ENCODE peak calls at places on chromosomes 7 and 10, in ten cellular contexts. One of them, this sample, is unnamed. For H3K4me1 and H3K36me3, the result is how much of the 10 kb centered on the place peaks cover.

GRCh38 chr10:126658928-126659327 is 11.6 kb downstream of the C10orf90 start:
- DNase-seq in esophagus muscularis mucosa: no peak
- DNase-seq in SK-N-SH: no peak
- DNase-seq in H1: no peak
- DNase-seq in stomach: no peak
- DNase-seq in upper lobe of left lung: no peak
- DNase-seq in suprapubic skin: no peak
- DNase-seq in tibial nerve: no peak
- DNase-seq in K562: no peak
- DNase-seq in transverse colon: no peak
- DNase-seq in this sample: no peak

GRCh38 chr7:157219154-157219553 is 80.4 kb downstream of the UBE3C start:
- DNase-seq in tibial nerve: no peak
- DNase-seq in K562: no peak
- DNase-seq in H1: no peak
- DNase-seq in SK-N-SH: no peak
- DNase-seq in esophagus muscularis mucosa: no peak
- DNase-seq in suprapubic skin: no peak
- DNase-seq in transverse colon: no peak
- DNase-seq in stomach: no peak
- DNase-seq in upper lobe of left lung: no peak
- DNase-seq in this sample: no peak

GRCh38 chr7:1919539-1920265 is 249.6 kb downstream of the ELFN1 start:
- DNase-seq in suprapubic skin: no peak
- DNase-seq in tibial nerve: no peak
- DNase-seq in stomach: peak
- DNase-seq in transverse colon: peak
- DNase-seq in K562: no peak
- DNase-seq in SK-N-SH: no peak
- DNase-seq in upper lobe of left lung: peak
- DNase-seq in esophagus muscularis mucosa: no peak
- DNase-seq in H1: no peak
- DNase-seq in this sample: no peak

GRCh38 chr10:73083234-73083633 is 13.4 kb downstream of the P4HA1 start:
- DNase-seq in tibial nerve: no peak
- DNase-seq in suprapubic skin: no peak
- DNase-seq in transverse colon: no peak
- DNase-seq in SK-N-SH: no peak
- DNase-seq in K562: peak
- DNase-seq in stomach: no peak
- DNase-seq in esophagus muscularis mucosa: no peak
- DNase-seq in upper lobe of left lung: no peak
- DNase-seq in H1: no peak
- DNase-seq in this sample: no peak

GRCh38 chr10:103429647-103430046 is 22.5 kb downstream of the CALHM2 start:
- DNase-seq in SK-N-SH: no peak
- DNase-seq in suprapubic skin: no peak
- DNase-seq in tibial nerve: no peak
- DNase-seq in esophagus muscularis mucosa: no peak
- DNase-seq in transverse colon: no peak
- DNase-seq in stomach: no peak
- DNase-seq in H1: no peak
- DNase-seq in upper lobe of left lung: no peak
- DNase-seq in K562: no peak
- DNase-seq in this sample: no peak

GRCh38 chr7:5419523-5420107 is 4.0 kb downstream of the TNRC18 start:
- DNase-seq in H1: peak
- DNase-seq in transverse colon: no peak
- DNase-seq in suprapubic skin: no peak
- DNase-seq in upper lobe of left lung: no peak
- DNase-seq in stomach: peak
- DNase-seq in esophagus muscularis mucosa: no peak
- DNase-seq in tibial nerve: peak
- DNase-seq in K562: no peak
- DNase-seq in SK-N-SH: no peak
- DNase-seq in this sample: peak

GRCh38 chr10:107790271-107790670 is 625.8 kb upstream of the SORCS1 start:
- DNase-seq in SK-N-SH: no peak
- DNase-seq in suprapubic skin: no peak
- DNase-seq in esophagus muscularis mucosa: no peak
- DNase-seq in K562: no peak
- DNase-seq in H1: no peak
- DNase-seq in upper lobe of left lung: no peak
- DNase-seq in stomach: no peak
- DNase-seq in transverse colon: no peak
- DNase-seq in tibial nerve: no peak
- DNase-seq in this sample: no peak

GRCh38 chr7:148914208-148914777 is 30.2 kb upstream of the EZH2 start:
- DNase-seq in transverse colon: no peak
- DNase-seq in esophagus muscularis mucosa: no peak
- DNase-seq in K562: peak
- DNase-seq in suprapubic skin: peak
- DNase-seq in upper lobe of left lung: no peak
- DNase-seq in H1: no peak
- DNase-seq in tibial nerve: no peak
- DNase-seq in stomach: no peak
- DNase-seq in SK-N-SH: no peak
- DNase-seq in this sample: no peak

GRCh38 chr10:76403876-76404275 is 972.5 kb downstream of the LRMDA start:
- DNase-seq in H1: no peak
- DNase-seq in upper lobe of left lung: peak
- DNase-seq in stomach: no peak
- DNase-seq in SK-N-SH: no peak
- DNase-seq in tibial nerve: no peak
- DNase-seq in suprapubic skin: no peak
- DNase-seq in K562: no peak
- DNase-seq in transverse colon: no peak
- DNase-seq in esophagus muscularis mucosa: no peak
- DNase-seq in this sample: no peak

GRCh38 chr7:30285067-30285530 is 702 bp downstream of the ZNRF2 start:
- DNase-seq in H1: no peak
- DNase-seq in upper lobe of left lung: peak
- DNase-seq in suprapubic skin: peak
- DNase-seq in tibial nerve: no peak
- DNase-seq in stomach: peak
- DNase-seq in SK-N-SH: peak
- DNase-seq in K562: peak
- DNase-seq in esophagus muscularis mucosa: no peak
- DNase-seq in transverse colon: peak
- DNase-seq in this sample: peak

GRCh38 chr7:5139998-5140397 is 50.0 kb upstream of the WIPI2 start:
- DNase-seq in esophagus muscularis mucosa: no peak
- DNase-seq in H1: peak
- DNase-seq in SK-N-SH: peak
- DNase-seq in stomach: peak
- DNase-seq in transverse colon: peak
- DNase-seq in K562: no peak
- DNase-seq in upper lobe of left lung: peak
- DNase-seq in tibial nerve: no peak
- DNase-seq in suprapubic skin: no peak
- DNase-seq in this sample: no peak

GRCh38 chr7:84786073-84786472 is 400.8 kb downstream of the SEMA3D start:
- DNase-seq in suprapubic skin: no peak
- DNase-seq in esophagus muscularis mucosa: no peak
- DNase-seq in SK-N-SH: no peak
- DNase-seq in tibial nerve: no peak
- DNase-seq in H1: no peak
- DNase-seq in K562: no peak
- DNase-seq in stomach: no peak
- DNase-seq in transverse colon: no peak
- DNase-seq in upper lobe of left lung: no peak
- DNase-seq in this sample: no peak

DNA sequence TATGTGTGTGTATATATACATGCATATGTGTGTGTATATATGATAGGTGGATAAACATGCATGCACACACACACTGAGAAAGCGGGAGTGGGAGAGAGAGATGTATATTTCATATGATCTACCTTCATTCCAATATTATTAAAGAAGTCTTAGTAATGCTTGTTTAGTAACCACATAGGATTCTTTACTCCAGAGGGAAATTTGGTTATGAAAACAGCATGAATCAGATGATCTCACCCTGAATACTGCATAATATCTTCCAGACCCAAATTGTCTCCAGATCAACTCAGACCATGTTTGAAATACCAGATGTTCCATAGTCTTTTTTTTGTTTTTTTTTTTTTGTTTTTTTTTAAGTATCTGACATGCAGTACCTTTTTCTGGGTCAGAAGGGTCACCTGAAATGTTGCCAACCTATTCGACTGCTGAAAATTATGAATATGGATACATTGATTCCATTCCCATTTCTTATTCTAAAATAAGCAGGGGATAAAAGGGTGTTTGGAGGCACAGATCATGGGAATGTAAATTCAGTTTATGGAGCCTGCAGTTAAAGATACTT is 17.4 kb downstream of the TES start:
- DNase-seq in SK-N-SH: peak
- DNase-seq in suprapubic skin: no peak
- DNase-seq in stomach: no peak
- DNase-seq in upper lobe of left lung: no peak
- DNase-seq in K562: no peak
- DNase-seq in transverse colon: no peak
- DNase-seq in tibial nerve: no peak
- DNase-seq in esophagus muscularis mucosa: no peak
- DNase-seq in H1: no peak
- DNase-seq in this sample: no peak
- H3K4me1 ChIP-seq in SK-N-SH: under half
- H3K4me1 ChIP-seq in suprapubic skin: half or more
- H3K4me1 ChIP-seq in stomach: under half
- H3K4me1 ChIP-seq in upper lobe of left lung: under half
- H3K4me1 ChIP-seq in K562: under half
- H3K4me1 ChIP-seq in transverse colon: under half
- H3K4me1 ChIP-seq in tibial nerve: under half
- H3K4me1 ChIP-seq in esophagus muscularis mucosa: half or more
- H3K4me1 ChIP-seq in H1: under half
- H3K4me1 ChIP-seq in this sample: under half

DNA sequence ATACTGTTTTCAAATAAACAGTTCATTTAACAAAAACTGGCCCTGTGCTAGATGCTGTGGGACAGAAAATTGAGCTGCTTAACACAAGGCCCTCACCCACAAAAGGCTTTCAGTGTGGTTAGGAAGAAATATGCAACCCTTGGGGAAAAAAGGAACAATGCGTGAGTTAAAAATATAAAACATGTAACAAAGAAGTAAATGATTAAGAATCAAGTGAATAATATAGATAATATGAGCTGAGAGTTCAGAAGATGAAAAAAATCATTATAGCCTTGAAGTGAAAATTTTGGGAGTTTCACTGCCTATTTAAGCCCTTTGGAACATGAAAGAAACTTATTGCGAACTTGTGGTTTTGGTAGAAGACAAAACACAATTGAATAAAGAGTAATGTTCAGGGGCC is 495.4 kb downstream of the GFRA1 start:
- DNase-seq in suprapubic skin: no peak
- DNase-seq in upper lobe of left lung: no peak
- DNase-seq in H1: no peak
- DNase-seq in SK-N-SH: no peak
- DNase-seq in stomach: no peak
- DNase-seq in tibial nerve: no peak
- DNase-seq in esophagus muscularis mucosa: no peak
- DNase-seq in transverse colon: no peak
- DNase-seq in K562: no peak
- DNase-seq in this sample: no peak
- TF ChIP-seq EP300 in suprapubic skin: no peak
- TF ChIP-seq EP300 in upper lobe of left lung: no peak
- TF ChIP-seq EP300 in H1: no peak
- TF ChIP-seq EP300 in SK-N-SH: no peak
- TF ChIP-seq EP300 in stomach: no peak
- TF ChIP-seq EP300 in tibial nerve: no peak
- TF ChIP-seq EP300 in esophagus muscularis mucosa: no peak
- TF ChIP-seq EP300 in transverse colon: no peak
- TF ChIP-seq EP300 in K562: no peak
- TF ChIP-seq EP300 in this sample: no peak

GRCh38 chr7:66952343-66953043 is 31.5 kb downstream of the TMEM248 start:
- DNase-seq in upper lobe of left lung: no peak
- DNase-seq in suprapubic skin: no peak
- DNase-seq in stomach: no peak
- DNase-seq in tibial nerve: no peak
- DNase-seq in SK-N-SH: no peak
- DNase-seq in esophagus muscularis mucosa: no peak
- DNase-seq in K562: no peak
- DNase-seq in transverse colon: peak
- DNase-seq in H1: no peak
- DNase-seq in this sample: no peak

GRCh38 chr7:66950763-66951162 is 29.7 kb downstream of the TMEM248 start:
- DNase-seq in K562: no peak
- DNase-seq in H1: no peak
- DNase-seq in tibial nerve: no peak
- DNase-seq in stomach: no peak
- DNase-seq in transverse colon: no peak
- DNase-seq in suprapubic skin: no peak
- DNase-seq in upper lobe of left lung: no peak
- DNase-seq in esophagus muscularis mucosa: no peak
- DNase-seq in SK-N-SH: no peak
- DNase-seq in this sample: no peak

GRCh38 chr7:66950311-66950710 is 29.3 kb downstream of the TMEM248 start:
- DNase-seq in SK-N-SH: no peak
- DNase-seq in transverse colon: no peak
- DNase-seq in upper lobe of left lung: no peak
- DNase-seq in esophagus muscularis mucosa: no peak
- DNase-seq in K562: no peak
- DNase-seq in stomach: no peak
- DNase-seq in suprapubic skin: no peak
- DNase-seq in tibial nerve: no peak
- DNase-seq in H1: no peak
- DNase-seq in this sample: no peak

GRCh38 chr7:66948480-66949109 is 27.6 kb downstream of the TMEM248 start:
- DNase-seq in SK-N-SH: no peak
- DNase-seq in suprapubic skin: no peak
- DNase-seq in H1: no peak
- DNase-seq in tibial nerve: no peak
- DNase-seq in esophagus muscularis mucosa: no peak
- DNase-seq in K562: no peak
- DNase-seq in stomach: no peak
- DNase-seq in upper lobe of left lung: no peak
- DNase-seq in transverse colon: no peak
- DNase-seq in this sample: no peak

DNA sequence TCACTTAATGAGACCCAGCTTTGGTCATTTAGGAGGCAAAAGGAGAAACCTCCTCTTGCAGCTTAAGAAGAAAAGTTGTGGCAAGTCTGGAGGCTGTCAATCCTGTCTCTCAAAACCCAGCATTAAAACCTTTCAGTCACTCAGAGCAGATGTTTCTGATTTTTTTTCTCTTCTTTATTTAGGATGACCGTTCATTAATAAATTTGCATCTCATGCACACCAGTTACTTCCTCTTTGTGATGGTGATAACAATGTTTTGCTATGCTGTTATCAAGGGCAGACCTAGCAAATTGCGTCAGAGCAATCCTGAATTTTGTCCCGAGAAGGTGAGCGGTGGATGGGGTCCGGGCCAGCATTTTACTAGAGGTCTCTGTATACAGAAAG is 32.0 kb downstream of the TMEM248 start:
- DNase-seq in transverse colon: no peak
- DNase-seq in K562: no peak
- DNase-seq in tibial nerve: no peak
- DNase-seq in suprapubic skin: no peak
- DNase-seq in stomach: no peak
- DNase-seq in esophagus muscularis mucosa: no peak
- DNase-seq in H1: no peak
- DNase-seq in upper lobe of left lung: no peak
- DNase-seq in SK-N-SH: no peak
- DNase-seq in this sample: no peak
- H3K36me3 ChIP-seq in transverse colon: under half
- H3K36me3 ChIP-seq in K562: half or more
- H3K36me3 ChIP-seq in tibial nerve: under half
- H3K36me3 ChIP-seq in suprapubic skin: half or more
- H3K36me3 ChIP-seq in stomach: half or more
- H3K36me3 ChIP-seq in esophagus muscularis mucosa: half or more
- H3K36me3 ChIP-seq in H1: under half
- H3K36me3 ChIP-seq in upper lobe of left lung: half or more
- H3K36me3 ChIP-seq in SK-N-SH: half or more
- H3K36me3 ChIP-seq in this sample: under half

GRCh38 chr7:24903559-24903958 is 76.4 kb downstream of the OSBPL3 start:
- DNase-seq in K562: no peak
- DNase-seq in suprapubic skin: no peak
- DNase-seq in SK-N-SH: no peak
- DNase-seq in H1: peak
- DNase-seq in tibial nerve: no peak
- DNase-seq in esophagus muscularis mucosa: no peak
- DNase-seq in upper lobe of left lung: no peak
- DNase-seq in stomach: no peak
- DNase-seq in transverse colon: no peak
- DNase-seq in this sample: no peak
- H3K4me1 ChIP-seq in K562: under half
- H3K4me1 ChIP-seq in suprapubic skin: under half
- H3K4me1 ChIP-seq in SK-N-SH: under half
- H3K4me1 ChIP-seq in H1: under half
- H3K4me1 ChIP-seq in tibial nerve: under half
- H3K4me1 ChIP-seq in esophagus muscularis mucosa: under half
- H3K4me1 ChIP-seq in upper lobe of left lung: under half
- H3K4me1 ChIP-seq in stomach: under half
- H3K4me1 ChIP-seq in transverse colon: under half
- H3K4me1 ChIP-seq in this sample: under half

This sample was measured in ovary.